ENCODE peak calls at places on chromosomes 16 and 17, in five cellular contexts. F, J, B, I and C are unnamed samples. For H3K4me1, the result is how much of the 10 kb centered on the place peaks cover.

GRCh38 chr16:49277766-49278566 is 3.7 kb downstream of the CBLN1 start:
- DNase-seq in F (no peak), J (no peak), B (no peak), I (peak), C (no peak)

GRCh38 chr16:56294599-56294998 is 103.3 kb downstream of the GNAO1 start:
- DNase-seq in F (no peak), J (no peak), B (no peak), I (peak), C (no peak)

GRCh38 chr17:50266384-50267073 is 7.7 kb upstream of the TMEM92 start:
- DNase-seq in F (peak), J (peak), B (no peak), I (peak), C (peak)

GRCh38 chr17:66383353-66383752 is 80.9 kb downstream of the PRKCA start:
- DNase-seq in F (no peak), J (no peak), B (no peak), I (peak), C (no peak)

GRCh38 chr17:49646391-49647255 is 31.3 kb downstream of the SPOP start:
- DNase-seq in F (peak), J (no peak), B (no peak), I (peak), C (no peak)

GRCh38 chr17:2057130-2057713 is 2.3 kb downstream of the HIC1 start:
- DNase-seq in F (no peak), J (peak), B (no peak), I (peak), C (no peak)

GRCh38 chr16:53433509-53433908 is 762 bp upstream of the RBL2 start:
- DNase-seq in F (no peak), J (no peak), B (no peak), I (peak), C (no peak)

GRCh38 chr16:85384831-85385462 is 228.2 kb upstream of the GSE1 start:
- DNase-seq in F (no peak), J (peak), B (no peak), I (no peak), C (no peak)

GRCh38 chr17:17021194-17021863 is 20.9 kb upstream of the MPRIP start:
- DNase-seq in F (no peak), J (no peak), B (no peak), I (peak), C (peak)

GRCh38 chr16:30533748-30534367 is 800 bp downstream of the ZNF747 start:
- DNase-seq in F (no peak), J (no peak), B (no peak), I (no peak), C (no peak)

GRCh38 chr17:16472539-16472938 is 19.5 kb downstream of the LRRC75A start:
- DNase-seq in F (no peak), J (no peak), B (no peak), I (no peak), C (no peak)

GRCh38 chr17:79572136-79572915 is 38.5 kb downstream of the RBFOX3 start:
- DNase-seq in F (no peak), J (no peak), B (no peak), I (no peak), C (peak)

GRCh38 chr17:45640141-45640850 is 143.8 kb upstream of the CRHR1 start:
- DNase-seq in F (peak), J (peak), B (peak), I (peak), C (peak)

GRCh38 chr16:83942815-83943515 is 10.1 kb upstream of the OSGIN1 start:
- DNase-seq in F (no peak), J (no peak), B (no peak), I (no peak), C (peak)

GRCh38 chr17:82858376-82859126 is 18.7 kb upstream of the ZNF750 start:
- DNase-seq in F (no peak), J (no peak), B (no peak), I (no peak), C (peak)

GRCh38 chr16:86325360-86325759 is 185.0 kb upstream of the FOXF1 start:
- DNase-seq in F (no peak), J (no peak), B (no peak), I (no peak), C (no peak)

GRCh38 chr17:51951737-51952136 is 206.8 kb downstream of the CA10 start:
- DNase-seq in F (no peak), J (no peak), B (no peak), I (no peak), C (no peak)

GRCh38 chr17:43723697-43724359 is 34.8 kb downstream of the SOST start:
- DNase-seq in F (no peak), J (no peak), B (no peak), I (peak), C (peak)

GRCh38 chr16:9134739-9135138 is 43.3 kb downstream of the HAPSTR1 start:
- DNase-seq in F (no peak), J (peak), B (no peak), I (peak), C (peak)

GRCh38 chr17:48037036-48037881 is at the start of gene COPZ2:
- DNase-seq in F (peak), J (peak), B (no peak), I (peak), C (peak)

GRCh38 chr17:79154446-79154845 is 79.8 kb downstream of the ENGASE start:
- DNase-seq in F (no peak), J (no peak), B (no peak), I (no peak), C (no peak)

GRCh38 chr17:35167666-35168065 is 20.0 kb downstream of the UNC45B start:
- DNase-seq in F (no peak), J (no peak), B (no peak), I (no peak), C (no peak)

GRCh38 chr17:31269597-31269996 is 27.4 kb downstream of the OMG start:
- DNase-seq in F (no peak), J (no peak), B (peak), I (peak), C (peak)

GRCh38 chr16:2147981-2148671 is at the start of gene RAB26:
- DNase-seq in F (peak), J (peak), B (no peak), I (peak), C (peak)

GRCh38 chr17:50186661-50187402 is 14.6 kb downstream of the COL1A1 start:
- DNase-seq in F (no peak), J (no peak), B (no peak), I (peak), C (no peak)

GRCh38 chr16:50684823-50685455 is 3.8 kb upstream of the SNX20 start:
- DNase-seq in F (no peak), J (no peak), B (no peak), I (no peak), C (no peak)

GRCh38 chr16:24670623-24671454 is 58.6 kb upstream of the TNRC6A start:
- DNase-seq in F (peak), J (peak), B (no peak), I (peak), C (peak)

GRCh38 chr16:50202926-50203624 is 50.0 kb downstream of the TENT4B start:
- DNase-seq in F (peak), J (no peak), B (no peak), I (peak), C (no peak)

GRCh38 chr16:83992624-83993023 is 24.6 kb downstream of the NECAB2 start:
- DNase-seq in F (peak), J (no peak), B (no peak), I (peak), C (peak)

GRCh38 chr16:11390573-11391495 is 45.6 kb downstream of the RMI2 start:
- DNase-seq in F (no peak), J (no peak), B (no peak), I (no peak), C (peak)

GRCh38 chr16:26263406-26263805 is 571.6 kb downstream of the HS3ST4 start:
- DNase-seq in F (no peak), J (no peak), B (no peak), I (no peak), C (no peak)

GRCh38 chr17:73279704-73280103 is 18.0 kb upstream of the CPSF4L start:
- DNase-seq in F (no peak), J (no peak), B (no peak), I (no peak), C (no peak)

GRCh38 chr17:34371405-34371804 is 8.4 kb upstream of the CCL1 start:
- DNase-seq in F (no peak), J (no peak), B (no peak), I (no peak), C (no peak)

DNA sequence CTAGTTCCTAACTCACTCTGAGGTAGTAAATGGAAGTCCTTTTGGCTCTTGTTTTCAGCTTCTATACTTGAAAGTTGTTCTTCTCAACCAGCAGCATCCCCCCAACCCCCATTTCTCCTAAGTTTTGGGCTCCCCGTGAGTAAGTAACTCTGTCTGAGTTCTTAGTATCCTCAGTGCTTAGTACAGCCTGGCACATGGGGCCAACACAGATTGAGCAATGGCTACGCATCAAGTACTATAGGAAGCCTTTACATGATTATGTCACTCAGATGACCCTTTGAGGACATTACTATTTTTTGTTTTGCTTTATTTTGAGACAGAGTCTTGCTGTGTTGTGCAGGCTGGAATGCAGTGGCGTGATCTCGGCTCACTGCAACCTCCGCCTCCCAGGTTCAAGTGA is 4.3 kb upstream of the CORO7 start:
- DNase-seq in F (no peak), J (no peak), B (no peak), I (no peak), C (no peak)
- H3K4me1 ChIP-seq in F (under half), J (under half), B (under half), I (under half), C (under half)

GRCh38 chr17:68790931-68791330 is 164.3 kb downstream of the ABCA8 start:
- DNase-seq in F (no peak), J (no peak), B (no peak), I (peak), C (no peak)

GRCh38 chr17:68790481-68790880 is 164.7 kb downstream of the ABCA8 start:
- DNase-seq in F (no peak), J (no peak), B (no peak), I (peak), C (no peak)

GRCh38 chr17:68792042-68792685 is 163.0 kb downstream of the ABCA8 start:
- DNase-seq in F (no peak), J (no peak), B (no peak), I (peak), C (no peak)

GRCh38 chr17:68792873-68793272 is 162.3 kb downstream of the ABCA8 start:
- DNase-seq in F (no peak), J (no peak), B (no peak), I (no peak), C (no peak)

GRCh38 chr17:68794636-68795503 is 160.3 kb downstream of the ABCA8 start:
- DNase-seq in F (no peak), J (no peak), B (no peak), I (peak), C (no peak)
- H3K4me3 ChIP-seq in F (peak), J (peak), B (no peak), I (no peak), C (no peak)

DNA sequence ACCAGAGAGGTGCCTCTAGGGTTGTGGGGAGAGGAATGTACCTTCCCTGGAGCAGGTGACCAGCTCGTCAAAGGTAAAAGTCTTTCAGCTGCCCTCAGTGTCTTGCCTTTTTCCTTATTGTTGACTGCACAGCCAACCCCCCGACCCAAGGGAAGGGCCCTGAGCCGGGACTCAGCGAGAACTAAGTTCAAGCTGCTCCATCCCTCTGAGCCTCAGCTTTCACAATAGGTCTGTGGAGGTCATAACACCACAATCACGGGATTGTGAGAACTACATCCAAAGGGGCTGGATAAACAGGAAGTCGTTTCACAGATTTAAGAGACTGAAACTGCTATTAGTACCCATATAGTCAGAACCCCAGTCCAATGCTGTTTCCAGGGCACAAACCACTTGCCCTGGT is 2.6 kb upstream of the KRT36 start:
- DNase-seq in F (peak), J (no peak), B (no peak), I (peak), C (peak)
- H3K4me1 ChIP-seq in F (under half), J (under half), B (under half), I (under half), C (under half)

GRCh38 chr16:66926171-66926570 is 836 bp upstream of the RRAD start:
- DNase-seq in F (no peak), J (no peak), B (no peak), I (no peak), C (peak)
- H3K4me3 ChIP-seq in F (no peak), J (no peak), B (no peak), I (peak), C (no peak)

GRCh38 chr17:65018612-65019290 is 37.8 kb downstream of the GNA13 start:
- DNase-seq in F (no peak), J (no peak), B (no peak), I (no peak), C (no peak)

GRCh38 chr17:65020284-65020683 is 36.3 kb downstream of the GNA13 start:
- DNase-seq in F (no peak), J (no peak), B (no peak), I (peak), C (no peak)

GRCh38 chr17:65013613-65014391 is 42.7 kb downstream of the GNA13 start:
- DNase-seq in F (peak), J (no peak), B (no peak), I (peak), C (no peak)

GRCh38 chr17:65017375-65017774 is 39.2 kb downstream of the GNA13 start:
- DNase-seq in F (no peak), J (no peak), B (no peak), I (no peak), C (no peak)

GRCh38 chr17:65015855-65016254 is 40.7 kb downstream of the GNA13 start:
- DNase-seq in F (no peak), J (no peak), B (no peak), I (no peak), C (no peak)
- H3K4me1 ChIP-seq in F (under half), J (under half), B (under half), I (under half), C (under half)

GRCh38 chr16:70427786-70428177 is 11.1 kb downstream of the ST3GAL2 start:
- DNase-seq in F (no peak), J (no peak), B (no peak), I (no peak), C (no peak)

GRCh38 chr16:70430667-70431536 is 8.0 kb downstream of the ST3GAL2 start:
- DNase-seq in F (no peak), J (no peak), B (no peak), I (no peak), C (no peak)

GRCh38 chr16:70428178-70428998 is 10.5 kb downstream of the ST3GAL2 start:
- DNase-seq in F (peak), J (peak), B (no peak), I (peak), C (peak)

GRCh38 chr16:70432304-70432799 is 6.5 kb downstream of the ST3GAL2 start:
- DNase-seq in F (no peak), J (no peak), B (no peak), I (peak), C (no peak)

GRCh38 chr16:70429888-70430666 is 8.8 kb downstream of the ST3GAL2 start:
- DNase-seq in F (no peak), J (no peak), B (no peak), I (no peak), C (no peak)
- H3K4me3 ChIP-seq in F (no peak), J (no peak), B (no peak), I (no peak), C (no peak)

DNA sequence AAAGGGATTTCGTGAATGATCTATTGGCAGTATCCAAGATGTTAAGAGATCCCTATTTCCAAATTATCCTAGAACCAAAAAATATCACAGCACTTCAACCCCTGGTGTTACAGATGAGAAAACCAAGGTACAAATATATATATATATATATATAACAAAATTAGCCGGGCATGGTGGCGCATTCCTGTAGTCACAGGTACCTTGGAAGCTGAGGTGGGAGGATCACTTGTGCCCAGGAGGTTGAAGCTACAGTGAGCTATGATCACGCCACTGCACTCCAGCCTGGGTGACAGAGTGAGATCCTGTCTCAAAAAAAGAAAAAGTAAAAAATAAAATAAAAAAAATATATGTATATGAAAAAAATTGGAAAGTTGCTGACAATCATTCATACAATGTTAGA is 637 bp upstream of the CLN3 start:
- DNase-seq in F (no peak), J (no peak), B (no peak), I (no peak), C (no peak)
- H3K4me1 ChIP-seq in F (under half), J (under half), B (under half), I (under half), C (under half)